ENCODE peak calls at places on chromosomes 7 and 10, in five cellular contexts. G is body of pancreas, N is heart left ventricle, O is H54, U is erythroblast. L is an unnamed sample.

GRCh38 chr10:21401196-21401595 is 124.3 kb downstream of the SKIDA1 start:
- DNase-seq in G (no peak), N (no peak), O (no peak), U (no peak), L (no peak)

GRCh38 chr7:48089415-48089975 is 430 bp downstream of the UPP1 start:
- DNase-seq in G (peak; percentile 71), N (no peak), O (peak; percentile 31), U (no peak), L (no peak)

GRCh38 chr7:100430450-100431285 is 1.0 kb downstream of the MEPCE start:
- DNase-seq in G (no peak), N (peak; percentile 19), O (no peak), U (peak; percentile 79), L (peak; percentile 89)

GRCh38 chr10:117131390-117132327 is 6.4 kb downstream of the VAX1 start:
- DNase-seq in G (no peak), N (no peak), O (no peak), U (no peak), L (no peak)

GRCh38 chr10:48194830-48195229 is 79.7 kb downstream of the FRMPD2 start:
- DNase-seq in G (no peak), N (no peak), O (no peak), U (no peak), L (no peak)

GRCh38 chr10:71921319-71922027 is 42.7 kb upstream of the CHST3 start:
- DNase-seq in G (peak; percentile 26), N (peak; percentile 25), O (no peak), U (no peak), L (no peak)

GRCh38 chr10:5557040-5557721 is 32.4 kb downstream of the CALML3 start:
- DNase-seq in G (no peak), N (no peak), O (no peak), U (no peak), L (peak; percentile 62)

GRCh38 chr7:78953090-78953489 is 500.4 kb downstream of the MAGI2 start:
- DNase-seq in G (no peak), N (no peak), O (no peak), U (no peak), L (no peak)

GRCh38 chr10:34655286-34656170 is 159.6 kb downstream of the PARD3 start:
- DNase-seq in G (peak; percentile 72), N (no peak), O (peak; percentile 15), U (peak; percentile 70), L (no peak)

GRCh38 chr10:95350212-95350829 is 59.5 kb upstream of the PDLIM1 start:
- DNase-seq in G (peak; percentile 24), N (no peak), O (no peak), U (no peak), L (no peak)

GRCh38 chr10:103479135-103479534 is at the start of gene CALHM3:
- DNase-seq in G (no peak), N (no peak), O (peak; percentile 88), U (no peak), L (no peak)

GRCh38 chr10:33238643-33239042 is 95.8 kb downstream of the NRP1 start:
- DNase-seq in G (no peak), N (no peak), O (no peak), U (no peak), L (no peak)

GRCh38 chr10:18829259-18829658 is 170.0 kb downstream of the ARL5B start:
- DNase-seq in G (no peak), N (no peak), O (no peak), U (no peak), L (no peak)

GRCh38 chr10:85832988-85833387 is 533.6 kb downstream of the GRID1 start:
- DNase-seq in G (no peak), N (no peak), O (no peak), U (no peak), L (peak; percentile 43)

GRCh38 chr10:23435378-23435777 is 3.5 kb upstream of the OTUD1 start:
- DNase-seq in G (no peak), N (no peak), O (no peak), U (no peak), L (no peak)

GRCh38 chr10:1473874-1474273 is 263.5 kb downstream of the ADARB2 start:
- DNase-seq in G (no peak), N (no peak), O (no peak), U (no peak), L (no peak)

GRCh38 chr10:4283841-4284610 is 499.0 kb upstream of the KLF6 start:
- DNase-seq in G (peak; percentile 24), N (peak; percentile 77), O (no peak), U (no peak), L (no peak)

GRCh38 chr10:791639-792038 is 102.2 kb upstream of the DIP2C start:
- DNase-seq in G (no peak), N (no peak), O (no peak), U (no peak), L (no peak)

GRCh38 chr7:99733448-99733847 is 1.5 kb downstream of the CYP3A7 start:
- DNase-seq in G (no peak), N (no peak), O (no peak), U (peak; percentile 63), L (no peak)

GRCh38 chr10:22544325-22545068 is 169.9 kb downstream of the PIP4K2A start:
- DNase-seq in G (no peak), N (no peak), O (no peak), U (no peak), L (no peak)

GRCh38 chr7:108091461-108091831 is 38.7 kb downstream of the LAMB4 start:
- DNase-seq in G (no peak), N (no peak), O (no peak), U (no peak), L (no peak)

GRCh38 chr10:114507449-114507848 is 103.1 kb upstream of the AFAP1L2 start:
- DNase-seq in G (peak; percentile 97), N (peak; percentile 63), O (no peak), U (no peak), L (no peak)

GRCh38 chr7:50953303-50953702 is 170.6 kb upstream of the GRB10 start:
- DNase-seq in G (peak; percentile 58), N (no peak), O (no peak), U (no peak), L (no peak)

GRCh38 chr7:100215895-100216294 is 3.9 kb upstream of the PVRIG start:
- DNase-seq in G (peak; percentile 57), N (peak; percentile 30), O (no peak), U (no peak), L (peak; percentile 54)

GRCh38 chr10:416091-416515 is 273.4 kb downstream of the DIP2C start:
- DNase-seq in G (no peak), N (no peak), O (no peak), U (no peak), L (no peak)

GRCh38 chr7:157851501-157852067 is 514.8 kb downstream of the DNAJB6 start:
- DNase-seq in G (peak; percentile 63), N (peak; percentile 49), O (peak; percentile 65), U (peak; percentile 5), L (peak; percentile 91)

GRCh38 chr7:137996386-137996851 is 5.5 kb downstream of the CREB3L2 start:
- DNase-seq in G (peak; percentile 41), N (peak; percentile 79), O (no peak), U (peak; percentile 47), L (no peak)
- TF ChIP-seq POLR2A in G (no peak), N (no peak), O (no peak), U (no peak), L (no peak)

DNA sequence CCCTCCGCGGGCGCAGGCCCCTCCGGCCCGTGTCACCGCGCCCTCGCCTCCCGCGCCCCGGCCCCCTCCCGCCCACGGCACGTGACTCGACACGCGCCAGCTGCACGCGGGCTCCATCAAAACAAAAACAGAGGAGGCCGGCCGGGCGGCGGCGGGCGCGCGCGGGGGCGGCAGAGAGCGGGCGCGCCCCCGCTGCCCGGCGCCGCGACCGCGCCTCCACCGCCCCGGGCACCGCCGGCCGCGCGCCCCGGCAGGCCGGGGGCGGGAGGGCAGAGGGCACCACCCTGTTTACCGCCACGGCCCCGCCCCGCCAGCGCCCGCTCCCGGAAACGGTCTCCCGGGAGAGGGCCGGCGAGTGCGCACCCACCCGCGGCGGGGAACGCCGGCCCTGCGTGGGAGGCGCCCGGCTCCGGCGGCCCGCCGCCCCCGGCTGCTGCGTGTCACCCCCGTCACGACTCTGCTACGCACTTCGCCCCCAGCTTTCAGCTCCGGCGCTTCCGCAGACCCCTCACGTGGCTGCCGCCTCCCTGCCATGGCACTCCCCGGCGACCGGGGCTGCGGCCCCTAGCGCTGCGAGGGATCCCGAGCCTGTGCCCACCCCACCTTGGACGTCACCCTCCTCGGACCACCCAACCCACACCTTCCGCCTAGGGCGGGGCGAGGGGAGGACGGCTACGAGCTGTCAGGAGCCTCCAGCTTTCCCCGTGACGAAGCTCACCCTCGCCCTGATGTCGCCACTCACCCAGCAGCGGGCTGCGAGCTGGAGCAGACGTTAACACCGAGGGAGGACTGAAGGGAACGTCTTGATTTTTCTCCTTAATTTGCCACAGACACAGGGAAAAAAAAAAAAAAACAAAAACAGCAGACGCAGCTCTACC is 221.6 kb upstream of the MKLN1 start:
- DNase-seq in G (peak; percentile 86), N (peak; percentile 85), O (peak; percentile 79), U (peak; percentile 84), L (peak; percentile 97)
- TF ChIP-seq POLR2A in G (peak; percentile 88), N (no peak), O (peak; percentile 31), U (peak; percentile 69), L (peak; percentile 67)

DNA sequence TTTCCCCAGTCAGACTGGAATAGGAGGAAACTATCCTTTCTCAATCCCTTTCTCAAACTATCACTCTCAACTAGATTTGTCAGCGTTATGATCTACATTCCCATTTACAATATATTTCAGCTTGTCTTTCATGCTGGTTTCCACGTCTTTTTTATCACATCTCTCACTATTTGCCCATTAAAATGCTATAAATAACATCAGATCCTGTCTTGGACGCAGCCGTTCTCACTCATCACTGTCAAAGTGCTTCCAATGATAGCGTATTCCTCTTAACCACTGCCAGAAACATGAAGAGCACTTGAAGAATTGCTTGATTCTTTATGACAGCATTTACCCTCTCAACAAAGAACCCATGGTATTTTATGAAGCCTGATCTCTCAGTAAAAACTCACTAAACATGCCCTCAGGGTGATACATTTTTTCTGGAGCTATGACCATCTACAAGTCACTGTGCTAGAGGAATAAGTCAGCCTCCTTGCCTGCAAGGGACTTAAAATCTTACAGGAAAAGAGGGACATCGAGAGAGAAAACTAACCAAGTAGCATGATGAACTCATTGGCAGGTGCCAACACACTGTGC is 205.6 kb upstream of the PFKP start:
- DNase-seq in G (no peak), N (no peak), O (no peak), U (no peak), L (no peak)
- TF ChIP-seq POLR2A in G (no peak), N (no peak), O (no peak), U (no peak), L (no peak)

GRCh38 chr7:88216276-88216675 is 3.6 kb downstream of the SRI start:
- DNase-seq in G (no peak), N (no peak), O (no peak), U (no peak), L (no peak)

GRCh38 chr7:88215295-88215694 is 4.5 kb downstream of the SRI start:
- DNase-seq in G (no peak), N (no peak), O (no peak), U (peak; percentile 11), L (no peak)

GRCh38 chr7:88212918-88213317 is 6.9 kb downstream of the SRI start:
- DNase-seq in G (no peak), N (no peak), O (no peak), U (no peak), L (no peak)

GRCh38 chr7:88217675-88218427 is 2.0 kb downstream of the SRI start:
- DNase-seq in G (no peak), N (no peak), O (no peak), U (peak; percentile 72), L (no peak)

DNA sequence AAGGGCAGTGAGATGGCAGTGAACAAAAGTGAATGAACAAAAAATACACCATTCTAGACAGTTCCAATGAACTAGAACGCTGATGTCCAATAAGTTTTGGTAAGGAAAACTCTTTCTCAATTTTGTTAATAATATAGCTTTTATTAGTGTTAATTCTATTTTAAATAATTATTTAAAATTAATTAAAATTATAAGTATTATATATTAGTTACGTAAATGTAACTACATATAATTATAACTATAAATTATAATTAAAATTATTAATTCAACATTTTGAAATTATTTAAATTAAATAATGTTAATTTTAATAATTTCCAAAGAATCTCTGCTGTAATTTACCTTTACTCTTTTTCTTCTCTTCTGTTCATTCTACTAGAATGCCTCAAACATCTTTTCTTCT is 5.4 kb downstream of the SRI start:
- DNase-seq in G (no peak), N (no peak), O (no peak), U (no peak), L (no peak)
- TF ChIP-seq POLR2A in G (no peak), N (no peak), O (no peak), U (no peak), L (no peak)